ENCODE peak calls at places on chromosomes 13 and 19, in seven cellular contexts. J is K562, V is HCT116, K is H1, P is GM12878, W is SK-N-SH, Y is HepG2. L is an unnamed sample.
A peak's percentile ranks its signal among the peaks of the same experiment; 100 is the strongest.

GRCh38 chr19:4620675-4621074 is 18.6 kb upstream of the TNFAIP8L1 start:
- DNase-seq in J (no peak), V (no peak), K (no peak), P (no peak), W (no peak), Y (no peak), L (no peak)

GRCh38 chr19:5434970-5435641 is 20.1 kb upstream of the ZNRF4 start:
- DNase-seq in J (peak; percentile 83), V (peak; percentile 74), K (no peak), P (no peak), W (no peak), Y (peak; percentile 42), L (no peak)

GRCh38 chr13:75669706-75670105 is 33.6 kb downstream of the LMO7 start:
- DNase-seq in J (no peak), V (no peak), K (no peak), P (no peak), W (no peak), Y (no peak), L (no peak)

GRCh38 chr13:27334774-27335490 is 64.3 kb downstream of the RASL11A start:
- DNase-seq in J (no peak), V (no peak), K (no peak), P (no peak), W (no peak), Y (no peak), L (no peak)

GRCh38 chr19:14167594-14168138 is 31.3 kb upstream of the ASF1B start:
- DNase-seq in J (no peak), V (no peak), K (no peak), P (no peak), W (peak; percentile 41), Y (no peak), L (no peak)

GRCh38 chr13:98842858-98843481 is 90.5 kb upstream of the SLC15A1 start:
- DNase-seq in J (peak; percentile 51), V (peak; percentile 57), K (no peak), P (peak; percentile 38), W (peak; percentile 72), Y (peak; percentile 69), L (peak; percentile 19)

GRCh38 chr19:9981406-9982260 is 28.7 kb downstream of the COL5A3 start:
- DNase-seq in J (no peak), V (no peak), K (no peak), P (no peak), W (no peak), Y (no peak), L (no peak)

GRCh38 chr19:39277598-39277997 is 9.4 kb downstream of the IFNL2 start:
- DNase-seq in J (no peak), V (no peak), K (no peak), P (no peak), W (no peak), Y (peak; percentile 77), L (peak; percentile 16)

GRCh38 chr13:59304596-59304995 is 859.1 kb downstream of the DIAPH3 start:
- DNase-seq in J (no peak), V (no peak), K (no peak), P (no peak), W (no peak), Y (no peak), L (no peak)

GRCh38 chr19:35030257-35031071 is at the start of gene SCN1B:
- DNase-seq in J (peak; percentile 87), V (peak; percentile 22), K (no peak), P (no peak), W (peak; percentile 91), Y (peak; percentile 31), L (peak; percentile 63)

GRCh38 chr19:54707932-54708331 is 16.3 kb upstream of the KIR3DL3 start:
- DNase-seq in J (no peak), V (no peak), K (no peak), P (no peak), W (no peak), Y (no peak), L (no peak)

GRCh38 chr13:21871919-21872318 is 201.0 kb downstream of the FGF9 start:
- DNase-seq in J (no peak), V (no peak), K (no peak), P (no peak), W (no peak), Y (no peak), L (no peak)

GRCh38 chr13:28173793-28174192 is 35.4 kb downstream of the PAN3 start:
- DNase-seq in J (no peak), V (no peak), K (no peak), P (no peak), W (no peak), Y (no peak), L (peak; percentile 20)

GRCh38 chr19:36916991-36917390 is 859 bp downstream of the ZNF568 start:
- DNase-seq in J (no peak), V (no peak), K (no peak), P (no peak), W (peak; percentile 58), Y (no peak), L (no peak)

GRCh38 chr19:46386151-46386550 is 27.2 kb downstream of the CCDC8 start:
- DNase-seq in J (no peak), V (no peak), K (no peak), P (no peak), W (no peak), Y (no peak), L (no peak)

GRCh38 chr13:22837980-22838615 is 342.7 kb upstream of the SGCG start:
- DNase-seq in J (no peak), V (no peak), K (no peak), P (no peak), W (peak; percentile 18), Y (no peak), L (no peak)

GRCh38 chr13:22839554-22840286 is 341.1 kb upstream of the SGCG start:
- DNase-seq in J (peak; percentile 4), V (no peak), K (no peak), P (no peak), W (no peak), Y (no peak), L (no peak)

GRCh38 chr19:11020423-11020822 is 59.6 kb downstream of the SMARCA4 start:
- DNase-seq in J (no peak), V (no peak), K (no peak), P (no peak), W (no peak), Y (no peak), L (no peak)

GRCh38 chr19:27972291-27973040 is 1240.5 kb downstream of the UQCRFS1 start:
- DNase-seq in J (no peak), V (no peak), K (no peak), P (no peak), W (no peak), Y (no peak), L (peak; percentile 62)

GRCh38 chr13:67549331-67549730 is 319.2 kb upstream of the PCDH9 start:
- DNase-seq in J (no peak), V (no peak), K (no peak), P (no peak), W (no peak), Y (no peak), L (peak; percentile 1)
- TF ChIP-seq JUND in J (no peak), V (no peak), K (no peak), P (no peak), W (peak; percentile 17), Y (no peak), L (no peak)

DNA sequence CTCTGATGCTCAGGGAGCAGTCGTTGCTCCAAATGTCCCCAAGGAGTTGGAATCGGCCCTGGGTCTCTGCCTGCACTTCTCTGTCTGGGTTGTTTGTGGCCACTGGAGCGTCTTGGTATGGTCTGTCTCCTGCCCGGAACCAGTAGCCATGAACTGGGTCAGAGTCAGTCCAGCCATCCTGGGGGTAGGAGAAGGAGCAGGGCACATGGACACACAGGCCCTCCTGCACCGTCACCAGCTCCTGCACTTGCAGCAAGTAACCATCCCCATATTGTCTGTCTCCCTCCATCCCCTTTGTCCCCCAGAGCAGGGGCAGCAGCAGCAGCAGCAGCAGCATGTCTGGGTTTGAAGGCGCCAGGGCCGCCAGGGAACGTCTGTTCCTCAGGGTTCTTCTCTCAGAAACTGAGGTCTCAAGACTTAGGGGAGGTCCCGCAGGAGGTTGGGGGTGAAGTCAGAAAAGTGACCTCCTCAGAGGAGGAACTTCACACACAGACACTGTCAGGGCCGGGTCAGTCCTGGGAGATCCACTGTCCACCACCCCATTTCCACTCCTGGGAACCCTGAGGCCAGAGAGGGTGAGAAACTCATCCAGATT is at the start of gene SIGLEC8:
- DNase-seq in J (no peak), V (no peak), K (no peak), P (no peak), W (no peak), Y (no peak), L (no peak)
- TF ChIP-seq JUND in J (no peak), V (no peak), K (no peak), P (no peak), W (no peak), Y (no peak), L (no peak)

GRCh38 chr13:113298001-113298945 is 1.2 kb downstream of the LAMP1 start:
- DNase-seq in J (peak; percentile 60), V (no peak), K (no peak), P (no peak), W (no peak), Y (no peak), L (no peak)

GRCh38 chr13:113296842-113297369 is at the start of gene LAMP1:
- DNase-seq in J (peak; percentile 94), V (peak; percentile 91), K (peak; percentile 92), P (peak; percentile 87), W (peak; percentile 99), Y (peak; percentile 89), L (peak; percentile 98)

GRCh38 chr13:113302940-113303339 is 5.9 kb downstream of the LAMP1 start:
- DNase-seq in J (no peak), V (no peak), K (no peak), P (no peak), W (no peak), Y (no peak), L (no peak)

GRCh38 chr13:113297370-113297871 is 382 bp downstream of the LAMP1 start:
- DNase-seq in J (peak; percentile 25), V (no peak), K (no peak), P (no peak), W (no peak), Y (no peak), L (no peak)

GRCh38 chr13:113299951-113300350 is 2.9 kb downstream of the LAMP1 start:
- DNase-seq in J (no peak), V (no peak), K (no peak), P (peak; percentile 39), W (no peak), Y (peak; percentile 91), L (no peak)
- TF ChIP-seq JUND in J (no peak), V (no peak), K (no peak), P (no peak), W (no peak), Y (no peak), L (no peak)

GRCh38 chr19:41456342-41456918 is 13.5 kb downstream of the ERICH4 start:
- DNase-seq in J (no peak), V (no peak), K (no peak), P (no peak), W (no peak), Y (no peak), L (no peak)

GRCh38 chr19:41462497-41462896 is 19.5 kb downstream of the ERICH4 start:
- DNase-seq in J (no peak), V (no peak), K (no peak), P (no peak), W (no peak), Y (no peak), L (no peak)

GRCh38 chr19:41452584-41453275 is 9.8 kb downstream of the ERICH4 start:
- DNase-seq in J (no peak), V (no peak), K (no peak), P (no peak), W (no peak), Y (no peak), L (no peak)

DNA sequence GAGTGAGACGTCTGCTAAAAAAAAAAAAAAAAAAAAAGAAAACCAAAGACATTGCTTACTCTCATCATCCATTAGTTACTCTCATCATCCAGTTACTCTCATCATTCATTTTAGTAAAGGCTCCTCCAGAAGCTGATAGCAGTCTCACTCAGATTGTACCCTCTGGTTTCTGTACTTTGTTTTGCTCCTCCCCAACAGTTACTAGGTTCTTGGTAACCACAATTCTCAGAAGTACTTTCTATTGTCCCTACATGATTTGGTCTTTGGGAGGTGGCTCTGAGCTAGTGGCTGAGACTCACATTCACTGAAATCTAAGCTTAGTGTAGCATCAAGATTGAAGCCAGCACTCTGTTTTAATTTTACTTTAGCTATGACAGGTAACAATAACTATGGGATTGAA is 14.3 kb downstream of the ERICH4 start:
- DNase-seq in J (no peak), V (no peak), K (no peak), P (peak; percentile 53), W (no peak), Y (no peak), L (no peak)
- TF ChIP-seq JUND in J (no peak), V (no peak), K (no peak), P (no peak), W (no peak), Y (no peak), L (no peak)